ENCODE peak calls at places on chromosomes 5 and 9, in eight cellular contexts. W, F, U, Q, G, H, D and V are unnamed samples.

GRCh38 chr9:133589454-133590227 is 19.5 kb downstream of the FAM163B start:
- DNase-seq in H (no peak), D (peak; percentile 75), F (peak; percentile 22), U (no peak), Q (no peak), W (no peak), G (no peak), V (no peak)

GRCh38 chr9:134699343-134699740 is 57.7 kb downstream of the COL5A1 start:
- DNase-seq in U (no peak), G (peak; percentile 86), Q (no peak), D (peak; percentile 49), F (no peak), W (no peak), H (no peak), V (no peak)

GRCh38 chr9:137127301-137128157 is 11.4 kb upstream of the GRIN1 start:
- DNase-seq in U (no peak), Q (no peak), W (no peak), D (no peak), G (no peak), H (no peak), F (no peak), V (no peak)

GRCh38 chr5:133244242-133244641 is 192.4 kb downstream of the HSPA4 start:
- DNase-seq in Q (no peak), W (no peak), U (no peak), D (no peak), G (peak; percentile 40), H (no peak), F (no peak), V (no peak)

GRCh38 chr5:142325677-142326479 is 1.1 kb upstream of the SPRY4 start:
- DNase-seq in F (no peak), Q (no peak), H (peak; percentile 91), D (peak; percentile 96), U (no peak), W (no peak), G (peak; percentile 91), V (no peak)

GRCh38 chr9:87513171-87513570 is 15.5 kb downstream of the DAPK1 start:
- DNase-seq in Q (no peak), F (no peak), D (no peak), H (no peak), G (peak; percentile 44), U (no peak), W (no peak), V (no peak)

GRCh38 chr5:131068893-131069643 is 96.0 kb downstream of the HINT1 start:
- DNase-seq in F (peak; percentile 13), D (no peak), H (no peak), U (no peak), Q (no peak), G (peak; percentile 4), W (no peak), V (no peak)

GRCh38 chr5:171369898-171370297 is 17.8 kb upstream of the NPM1 start:
- DNase-seq in H (no peak), F (no peak), U (no peak), Q (no peak), D (no peak), G (no peak), W (no peak), V (no peak)